ENCODE peak calls at places on chromosome 1, in four cellular contexts. Q is fibroblast of mammary gland, U is GM06990, M is OCI-M1. L is an unnamed sample.
A peak's percentile ranks its signal among the peaks of the same experiment; 100 is the strongest.

GRCh38 chr1:171299342-171299741 is 14.6 kb upstream of the FMO4 start:
- DNase-seq in Q (no peak), U (no peak), M (no peak), L (no peak)

GRCh38 chr1:40575336-40575735 is 43.9 kb downstream of the ZNF684 start:
- DNase-seq in Q (no peak), U (no peak), M (no peak), L (no peak)

GRCh38 chr1:203455706-203456105 is 19.9 kb upstream of the PRELP start:
- DNase-seq in Q (no peak), U (no peak), M (no peak), L (no peak)

GRCh38 chr1:32816676-32817158 is 441 bp downstream of the YARS1 start:
- DNase-seq in Q (peak; percentile 36), U (no peak), M (peak; percentile 69), L (no peak)

GRCh38 chr1:96660503-96660902 is 61.1 kb upstream of the PTBP2 start:
- DNase-seq in Q (peak; percentile 50), U (no peak), M (no peak), L (no peak)

GRCh38 chr1:220690140-220691038 is at the start of gene C1orf115:
- DNase-seq in Q (peak; percentile 28), U (peak; percentile 85), M (peak; percentile 84), L (peak; percentile 75)

GRCh38 chr1:54885863-54886723 is 902 bp downstream of the DHCR24 start:
- DNase-seq in Q (peak; percentile 39), U (peak; percentile 21), M (peak; percentile 56), L (peak; percentile 52)

GRCh38 chr1:112714313-112715263 is 544 bp downstream of the PPM1J start:
- DNase-seq in Q (no peak), U (peak; percentile 46), M (peak; percentile 45), L (no peak)

GRCh38 chr1:5649795-5650194 is 342.4 kb downstream of the NPHP4 start:
- DNase-seq in Q (no peak), U (no peak), M (no peak), L (no peak)

GRCh38 chr1:104072915-104073371 is 323.2 kb downstream of the AMY1C start:
- DNase-seq in Q (no peak), U (no peak), M (no peak), L (no peak)

GRCh38 chr1:158007949-158008386 is 14.5 kb downstream of the KIRREL1 start:
- DNase-seq in Q (no peak), U (no peak), M (no peak), L (no peak)

L was measured in prostate gland.